ENCODE peak calls at places on chromosomes 1 and 21, in eight cellular contexts. T is A549; A is heart right ventricle; M is suprapubic skin; Y is neuronal stem cell; E is uterus; D is CD8-positive, alpha-beta T cell; S is ovary. U is an unnamed sample. For H3K9me3 and H3K4me1, the result is how much of the 10 kb centered on the place peaks cover.

GRCh38 chr1:1212780-1213152 is 1.2 kb downstream of the TNFRSF4 start:
- DNase-seq in T (no peak), A (peak), M (no peak), Y (no peak), E (no peak), D (no peak), S (peak), U (no peak)

GRCh38 chr1:3465091-3465934 is 10.8 kb downstream of the ARHGEF16 start:
- DNase-seq in T (no peak), A (peak), M (no peak), Y (no peak), E (no peak), D (no peak), S (peak), U (no peak)

GRCh38 chr1:116738673-116739370 is 15.4 kb upstream of the CD2 start:
- DNase-seq in T (no peak), A (no peak), M (no peak), Y (no peak), E (no peak), D (peak), S (no peak), U (no peak)

GRCh38 chr1:154253671-154254070 is 18.8 kb upstream of the HAX1 start:
- DNase-seq in T (no peak), A (no peak), M (no peak), Y (no peak), E (no peak), D (no peak), S (no peak), U (no peak)

GRCh38 chr1:236663934-236664333 is 22.4 kb upstream of the ACTN2 start:
- DNase-seq in T (no peak), A (no peak), M (no peak), Y (no peak), E (no peak), D (no peak), S (no peak), U (no peak)

GRCh38 chr1:164757627-164758026 is 198.6 kb downstream of the PBX1 start:
- DNase-seq in T (no peak), A (no peak), M (no peak), Y (no peak), E (no peak), D (no peak), S (no peak), U (no peak)

GRCh38 chr1:247266053-247266452 is 10.2 kb downstream of the VN1R5 start:
- DNase-seq in T (no peak), A (no peak), M (no peak), Y (no peak), E (no peak), D (no peak), S (no peak), U (no peak)

GRCh38 chr1:78831731-78832360 is 174.7 kb downstream of the ADGRL4 start:
- DNase-seq in T (no peak), A (no peak), M (no peak), Y (no peak), E (no peak), D (no peak), S (no peak), U (no peak)

GRCh38 chr1:231507476-231508355 is 20.8 kb upstream of the TSNAX start:
- DNase-seq in T (no peak), A (no peak), M (no peak), Y (no peak), E (no peak), D (no peak), S (no peak), U (no peak)

GRCh38 chr21:45957986-45958610 is 23.5 kb upstream of the COL6A1 start:
- DNase-seq in T (no peak), A (peak), M (peak), Y (no peak), E (peak), D (no peak), S (peak), U (peak)

GRCh38 chr21:45959182-45959581 is 22.4 kb upstream of the COL6A1 start:
- DNase-seq in T (no peak), A (no peak), M (no peak), Y (no peak), E (no peak), D (no peak), S (no peak), U (no peak)

GRCh38 chr21:45959779-45960390 is 21.7 kb upstream of the COL6A1 start:
- DNase-seq in T (no peak), A (no peak), M (peak), Y (no peak), E (no peak), D (no peak), S (peak), U (no peak)

GRCh38 chr21:45954921-45955320 is 26.6 kb upstream of the COL6A1 start:
- DNase-seq in T (no peak), A (no peak), M (peak), Y (no peak), E (no peak), D (no peak), S (no peak), U (no peak)

GRCh38 chr21:45957551-45957950 is 24.0 kb upstream of the COL6A1 start:
- DNase-seq in T (no peak), A (no peak), M (peak), Y (no peak), E (no peak), D (no peak), S (peak), U (no peak)
- H3K9me3 ChIP-seq in T (under half), A (under half), M (under half), Y (under half), E (under half), D (under half), S (under half), U (under half)

GRCh38 chr1:94285026-94285654 is 47.8 kb upstream of the ARHGAP29 start:
- DNase-seq in T (no peak), A (no peak), M (no peak), Y (no peak), E (no peak), D (no peak), S (no peak), U (no peak)
- H3K4me1 ChIP-seq in T (under half), A (under half), M (under half), Y (under half), E (under half), D (under half), S (under half), U (under half)

GRCh38 chr21:46183910-46184624 is at the start of gene SPATC1L:
- DNase-seq in T (no peak), A (peak), M (peak), Y (peak), E (peak), D (no peak), S (peak), U (peak)

GRCh38 chr21:46187814-46188213 is 3.6 kb upstream of the SPATC1L start:
- DNase-seq in T (no peak), A (no peak), M (no peak), Y (no peak), E (no peak), D (no peak), S (no peak), U (no peak)

GRCh38 chr21:46184625-46185555 is 631 bp upstream of the SPATC1L start:
- DNase-seq in T (no peak), A (peak), M (peak), Y (peak), E (peak), D (peak), S (peak), U (peak)

GRCh38 chr21:46187251-46187650 is 3.0 kb upstream of the SPATC1L start:
- DNase-seq in T (no peak), A (no peak), M (peak), Y (no peak), E (no peak), D (no peak), S (no peak), U (no peak)

DNA sequence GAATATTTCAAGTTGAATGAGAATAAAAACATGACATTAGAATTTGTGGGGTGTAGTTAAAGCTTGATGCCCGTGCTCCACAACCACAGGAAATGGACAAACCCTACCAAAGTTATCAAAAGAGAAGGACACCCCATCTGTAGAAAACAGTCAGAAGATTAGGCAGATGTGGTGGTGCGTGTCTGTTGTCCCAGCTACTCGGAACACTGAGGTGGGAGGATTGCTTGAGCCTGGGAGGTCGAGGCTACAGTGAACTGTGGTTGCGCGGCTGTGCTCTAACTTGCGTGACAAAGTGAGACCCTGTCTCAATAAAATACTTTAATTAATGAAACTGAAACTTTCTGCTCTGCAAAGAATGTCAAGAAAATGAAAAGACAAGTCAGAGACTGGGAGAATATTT is 1.5 kb upstream of the SPATC1L start:
- DNase-seq in T (no peak), A (no peak), M (no peak), Y (no peak), E (no peak), D (no peak), S (no peak), U (no peak)
- H3K4me3 ChIP-seq in T (no peak), A (no peak), M (no peak), Y (no peak), E (no peak), D (no peak), S (no peak), U (no peak)

GRCh38 chr1:4702464-4702863 is 48.1 kb downstream of the AJAP1 start:
- DNase-seq in T (no peak), A (no peak), M (no peak), Y (no peak), E (no peak), D (no peak), S (no peak), U (no peak)
- H3K9me3 ChIP-seq in T (under half), A (under half), M (under half), Y (under half), E (under half), D (under half), S (under half), U (under half)

DNA sequence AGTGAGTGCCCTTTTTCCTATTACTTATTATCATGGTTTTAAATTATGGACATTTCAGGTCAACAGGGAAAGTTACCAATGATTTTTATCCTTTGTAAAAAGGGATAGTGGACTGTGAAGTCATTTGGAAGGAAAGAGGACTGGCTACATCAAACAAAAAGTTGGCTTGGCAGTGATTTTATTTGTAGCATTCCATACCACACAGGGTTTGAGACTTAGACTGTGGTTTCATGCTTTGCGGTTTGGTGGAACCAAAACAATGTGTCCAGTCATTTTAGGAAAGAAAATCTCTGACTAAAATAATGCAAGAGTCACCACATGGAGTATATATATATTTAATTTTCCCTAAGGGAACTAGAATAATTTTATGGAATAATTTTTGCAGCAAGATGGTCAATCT is 239.5 kb downstream of the HMCN1 start:
- DNase-seq in T (no peak), A (no peak), M (no peak), Y (no peak), E (no peak), D (no peak), S (no peak), U (no peak)
- H3K4me1 ChIP-seq in T (under half), A (under half), M (under half), Y (under half), E (under half), D (under half), S (under half), U (under half)

U was measured in ascending aorta.